ENCODE peak calls at places on chromosomes 5 and 9, in eight cellular contexts. D is RWPE1; F is NCI-H2171 treated with DMSO at 0.1 percent for 48 hours; I is iPS-NIHi11; Q is stimulated activated CD4-positive, alpha-beta T cell treated with anti-CD3 and anti-CD28 coated beads, TNF-alpha, amount 100 ng/mL, for 4 hours; A is T-helper 2 cell; X is AG08396; H is M059J. P is an unnamed sample.

GRCh38 chr5:108727154-108727638 is 20.5 kb upstream of the FER start:
- DNase-seq in Q (no peak), A (no peak), I (peak), X (peak), F (peak), H (no peak), D (peak), P (peak)

GRCh38 chr9:97628668-97629067 is 4.5 kb downstream of the TSTD2 start:
- DNase-seq in A (no peak), D (no peak), F (no peak), Q (no peak), I (no peak), H (no peak), X (no peak), P (no peak)

GRCh38 chr5:151225475-151225874 is 1.6 kb upstream of the CCDC69 start:
- DNase-seq in H (no peak), D (no peak), F (no peak), I (no peak), Q (no peak), A (no peak), X (no peak), P (no peak)

GRCh38 chr9:92033991-92034390 is 81.2 kb downstream of the SPTLC1 start:
- DNase-seq in A (no peak), F (no peak), H (peak), I (no peak), D (no peak), X (no peak), Q (no peak), P (no peak)

GRCh38 chr5:157431544-157432200 is 28.3 kb upstream of the NIPAL4 start:
- DNase-seq in X (peak), D (peak), H (peak), I (no peak), A (peak), Q (no peak), F (peak), P (no peak)

GRCh38 chr5:116853992-116854391 is 279.4 kb upstream of the SEMA6A start:
- DNase-seq in D (no peak), A (no peak), I (no peak), Q (no peak), F (no peak), X (no peak), H (no peak), P (no peak)

GRCh38 chr5:19902316-19902934 is 85.6 kb downstream of the CDH18 start:
- DNase-seq in Q (no peak), I (peak), D (no peak), X (no peak), A (no peak), H (peak), F (peak), P (no peak)

GRCh38 chr5:152987156-152987555 is 503.3 kb upstream of the GRIA1 start:
- DNase-seq in H (no peak), A (no peak), X (no peak), I (no peak), D (no peak), F (peak), Q (no peak), P (no peak)

GRCh38 chr5:59300930-59301329 is 592.6 kb downstream of the PDE4D start:
- DNase-seq in Q (no peak), H (peak), A (no peak), X (no peak), I (no peak), D (no peak), F (no peak), P (no peak)

GRCh38 chr5:14675309-14675708 is 10.8 kb downstream of the OTULIN start:
- DNase-seq in I (no peak), D (no peak), X (no peak), A (no peak), Q (no peak), F (no peak), H (no peak), P (no peak)

GRCh38 chr5:1930501-1930879 is 47.8 kb upstream of the IRX4 start:
- DNase-seq in Q (no peak), D (peak), A (no peak), I (peak), F (peak), H (no peak), X (no peak), P (no peak)

GRCh38 chr5:155049569-155050383 is 36.2 kb downstream of the KIF4B start:
- DNase-seq in Q (no peak), A (no peak), H (no peak), D (no peak), F (no peak), I (peak), X (peak), P (no peak)

GRCh38 chr5:154819546-154819945 is 30.9 kb downstream of the FAXDC2 start:
- DNase-seq in X (no peak), H (no peak), I (no peak), Q (no peak), F (no peak), A (no peak), D (no peak), P (no peak)

GRCh38 chr9:107784235-107784958 is 294.8 kb upstream of the KLF4 start:
- DNase-seq in Q (no peak), D (no peak), F (no peak), I (peak), H (peak), A (no peak), X (peak), P (peak)

GRCh38 chr5:170572453-170572852 is 68.6 kb downstream of the KCNIP1 start:
- DNase-seq in X (no peak), D (peak), I (peak), H (peak), F (peak), A (no peak), Q (no peak), P (no peak)

GRCh38 chr9:117720555-117720954 is 16.4 kb downstream of the TLR4 start:
- DNase-seq in I (no peak), F (no peak), H (peak), Q (no peak), D (no peak), A (no peak), X (no peak), P (no peak)

GRCh38 chr9:114233806-114234205 is 78.5 kb downstream of the COL27A1 start:
- DNase-seq in X (no peak), F (no peak), D (no peak), A (no peak), H (no peak), I (no peak), Q (no peak), P (no peak)

GRCh38 chr5:79871721-79872120 is 119.3 kb downstream of the MTX3 start:
- DNase-seq in X (no peak), A (no peak), I (no peak), Q (no peak), F (no peak), H (no peak), D (no peak), P (no peak)

GRCh38 chr5:144247131-144247530 is 76.5 kb downstream of the KCTD16 start:
- DNase-seq in Q (no peak), D (no peak), F (peak), A (no peak), H (peak), X (no peak), I (no peak), P (peak)

GRCh38 chr9:131481441-131482342 is 21.0 kb upstream of the POMT1 start:
- DNase-seq in A (no peak), D (no peak), I (no peak), X (no peak), Q (no peak), H (no peak), F (no peak), P (peak)

GRCh38 chr5:139710370-139711066 is 62.4 kb downstream of the CXXC5 start:
- DNase-seq in H (peak), A (peak), Q (peak), D (peak), X (peak), I (peak), F (peak), P (peak)

GRCh38 chr5:39506216-39506615 is 81.4 kb upstream of the DAB2 start:
- DNase-seq in I (no peak), D (no peak), X (no peak), F (no peak), Q (no peak), A (no peak), H (no peak), P (no peak)